ENCODE peak calls at places on chromosomes 1 and 21, in eight cellular contexts. W is mammary epithelial cell, Z is GM23248, T is MM.1S, Y is neural progenitor cell, A is fibroblast of lung, X is endodermal cell, M is K562. F is an unnamed sample.

GRCh38 chr1:151992345-151993083 is 1.1 kb downstream of the S100A10 start:
- DNase-seq in W (peak), Z (peak), T (no peak), Y (peak), A (peak), X (peak), M (peak), F (peak)

GRCh38 chr1:219161371-219161975 is 12.2 kb upstream of the LYPLAL1 start:
- DNase-seq in W (no peak), Z (no peak), T (no peak), Y (no peak), A (peak), X (no peak), M (no peak), F (no peak)

GRCh38 chr1:10561955-10562354 is 87.2 kb downstream of the PEX14 start:
- DNase-seq in W (peak), Z (peak), T (no peak), Y (no peak), A (no peak), X (peak), M (no peak), F (no peak)

GRCh38 chr1:223319373-223319772 is 44.6 kb downstream of the SUSD4 start:
- DNase-seq in W (peak), Z (no peak), T (no peak), Y (no peak), A (no peak), X (no peak), M (no peak), F (no peak)

GRCh38 chr1:152047607-152047953 is 10.8 kb upstream of the S100A11 start:
- DNase-seq in W (peak), Z (peak), T (no peak), Y (no peak), A (no peak), X (no peak), M (peak), F (no peak)

GRCh38 chr1:53163291-53163768 is 20.9 kb upstream of the SLC1A7 start:
- DNase-seq in W (no peak), Z (no peak), T (no peak), Y (no peak), A (no peak), X (peak), M (no peak), F (no peak)

GRCh38 chr1:1225913-1226312 is 5.9 kb downstream of the SDF4 start:
- DNase-seq in W (no peak), Z (no peak), T (no peak), Y (no peak), A (no peak), X (no peak), M (no peak), F (no peak)

GRCh38 chr1:91015794-91016550 is 5.9 kb downstream of the ZNF644 start:
- DNase-seq in W (peak), Z (peak), T (no peak), Y (no peak), A (no peak), X (no peak), M (no peak), F (no peak)

GRCh38 chr1:35573776-35574654 is 901 bp downstream of the TFAP2E start:
- DNase-seq in W (no peak), Z (no peak), T (no peak), Y (peak), A (no peak), X (peak), M (no peak), F (no peak)

GRCh38 chr1:160821627-160822026 is 25.7 kb downstream of the LY9 start:
- DNase-seq in W (no peak), Z (no peak), T (no peak), Y (no peak), A (no peak), X (no peak), M (peak), F (no peak)

GRCh38 chr1:193299038-193299437 is 112.6 kb upstream of the B3GALT2 start:
- DNase-seq in W (no peak), Z (no peak), T (peak), Y (no peak), A (no peak), X (no peak), M (no peak), F (no peak)

GRCh38 chr1:225848044-225848955 is 33.9 kb downstream of the TMEM63A start:
- DNase-seq in W (no peak), Z (peak), T (peak), Y (no peak), A (no peak), X (no peak), M (peak), F (no peak)

GRCh38 chr1:162252209-162252608 is 124.4 kb downstream of the SPATA46 start:
- DNase-seq in W (no peak), Z (no peak), T (no peak), Y (no peak), A (no peak), X (no peak), M (no peak), F (no peak)

GRCh38 chr1:160520999-160521398 is 2.1 kb downstream of the SLAMF6 start:
- DNase-seq in W (no peak), Z (no peak), T (peak), Y (no peak), A (no peak), X (no peak), M (no peak), F (no peak)

GRCh38 chr1:212229654-212230053 is 55.6 kb upstream of the PPP2R5A start:
- DNase-seq in W (peak), Z (peak), T (no peak), Y (no peak), A (no peak), X (no peak), M (peak), F (no peak)

GRCh38 chr21:38790961-38791360 is 14.8 kb upstream of the ETS2 start:
- DNase-seq in W (no peak), Z (no peak), T (no peak), Y (no peak), A (no peak), X (no peak), M (no peak), F (no peak)

GRCh38 chr1:20729155-20729931 is 3.2 kb downstream of the SH2D5 start:
- DNase-seq in W (no peak), Z (no peak), T (no peak), Y (no peak), A (no peak), X (peak), M (no peak), F (no peak)

GRCh38 chr1:150564051-150564991 is 15.1 kb downstream of the MCL1 start:
- DNase-seq in W (no peak), Z (peak), T (peak), Y (no peak), A (peak), X (peak), M (no peak), F (no peak)

GRCh38 chr1:66182551-66183178 is 351.3 kb upstream of the SGIP1 start:
- DNase-seq in W (no peak), Z (peak), T (no peak), Y (peak), A (peak), X (no peak), M (no peak), F (no peak)

GRCh38 chr1:158112994-158113758 is 67.5 kb upstream of the CD1D start:
- DNase-seq in W (no peak), Z (peak), T (peak), Y (peak), A (peak), X (peak), M (no peak), F (peak)

GRCh38 chr1:97668945-97669344 is 251.9 kb downstream of the DPYD start:
- DNase-seq in W (peak), Z (peak), T (peak), Y (no peak), A (peak), X (no peak), M (no peak), F (no peak)

GRCh38 chr1:35899941-35900340 is 16.9 kb downstream of the AGO1 start:
- DNase-seq in W (no peak), Z (no peak), T (no peak), Y (no peak), A (no peak), X (no peak), M (no peak), F (no peak)

GRCh38 chr1:27992271-27992670 is 32.5 kb downstream of the XKR8 start:
- DNase-seq in W (no peak), Z (no peak), T (no peak), Y (no peak), A (no peak), X (no peak), M (no peak), F (no peak)

GRCh38 chr1:2561446-2561845 is 5.3 kb downstream of the TNFRSF14 start:
- DNase-seq in W (no peak), Z (no peak), T (no peak), Y (no peak), A (no peak), X (no peak), M (no peak), F (no peak)

GRCh38 chr1:162822391-162823200 is 32.1 kb downstream of the HSD17B7 start:
- DNase-seq in W (no peak), Z (peak), T (no peak), Y (peak), A (no peak), X (peak), M (no peak), F (no peak)

DNA sequence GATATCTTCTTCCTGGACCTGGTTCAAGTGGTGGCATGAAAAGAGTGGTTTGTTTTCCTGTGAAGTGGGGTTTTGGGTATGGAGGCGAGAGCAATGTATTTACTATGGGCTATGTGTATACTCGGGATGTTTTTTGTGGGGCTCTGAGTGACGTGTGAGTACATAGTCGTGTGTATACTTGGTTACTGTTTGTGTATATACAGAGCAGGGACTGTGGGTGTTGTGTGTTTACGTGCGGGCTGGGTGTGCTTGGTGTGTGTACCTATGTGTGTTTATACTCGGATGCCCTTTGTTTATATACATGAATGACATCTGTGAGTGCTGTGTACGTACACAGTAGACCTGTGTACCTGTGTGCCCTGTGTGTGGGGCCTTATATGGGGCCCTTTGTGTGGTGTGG is 50.0 kb downstream of the YARS1 start:
- DNase-seq in W (no peak), Z (no peak), T (no peak), Y (no peak), A (no peak), X (no peak), M (no peak), F (no peak)
- H3K27ac ChIP-seq in W (no peak), Z (no peak), T (no peak), Y (no peak), A (no peak), X (no peak), M (no peak), F (no peak)

DNA sequence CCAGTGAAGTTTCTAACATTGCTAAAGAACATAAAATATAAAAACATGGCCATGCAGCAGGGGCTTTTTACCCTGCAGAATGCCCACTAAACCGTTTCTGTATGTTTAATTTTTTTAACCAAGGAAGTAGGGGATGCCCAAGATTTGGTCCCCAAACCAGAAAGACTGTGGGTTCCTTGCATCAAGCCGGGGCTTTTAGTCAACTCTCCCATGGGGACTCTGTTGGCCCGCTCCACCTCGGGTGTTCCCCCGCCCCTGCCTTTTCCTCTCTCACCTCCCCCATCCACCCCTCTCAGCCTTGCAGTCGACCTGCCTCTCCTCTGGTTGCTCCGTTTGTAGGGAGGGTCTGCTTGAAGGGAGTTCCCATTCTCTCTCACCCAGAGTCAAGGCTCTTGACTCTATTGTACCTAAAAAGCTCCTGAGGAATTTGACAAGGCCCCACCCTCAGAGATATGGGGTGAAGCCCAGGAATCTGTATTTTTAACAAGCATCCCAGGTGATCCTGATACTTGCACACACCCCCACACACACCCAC is 117.5 kb downstream of the TOMM20 start:
- DNase-seq in W (no peak), Z (no peak), T (no peak), Y (no peak), A (no peak), X (peak), M (no peak), F (no peak)
- H3K9ac ChIP-seq in W (peak), Z (peak), T (peak), Y (no peak), A (no peak), X (no peak), M (no peak), F (no peak)

DNA sequence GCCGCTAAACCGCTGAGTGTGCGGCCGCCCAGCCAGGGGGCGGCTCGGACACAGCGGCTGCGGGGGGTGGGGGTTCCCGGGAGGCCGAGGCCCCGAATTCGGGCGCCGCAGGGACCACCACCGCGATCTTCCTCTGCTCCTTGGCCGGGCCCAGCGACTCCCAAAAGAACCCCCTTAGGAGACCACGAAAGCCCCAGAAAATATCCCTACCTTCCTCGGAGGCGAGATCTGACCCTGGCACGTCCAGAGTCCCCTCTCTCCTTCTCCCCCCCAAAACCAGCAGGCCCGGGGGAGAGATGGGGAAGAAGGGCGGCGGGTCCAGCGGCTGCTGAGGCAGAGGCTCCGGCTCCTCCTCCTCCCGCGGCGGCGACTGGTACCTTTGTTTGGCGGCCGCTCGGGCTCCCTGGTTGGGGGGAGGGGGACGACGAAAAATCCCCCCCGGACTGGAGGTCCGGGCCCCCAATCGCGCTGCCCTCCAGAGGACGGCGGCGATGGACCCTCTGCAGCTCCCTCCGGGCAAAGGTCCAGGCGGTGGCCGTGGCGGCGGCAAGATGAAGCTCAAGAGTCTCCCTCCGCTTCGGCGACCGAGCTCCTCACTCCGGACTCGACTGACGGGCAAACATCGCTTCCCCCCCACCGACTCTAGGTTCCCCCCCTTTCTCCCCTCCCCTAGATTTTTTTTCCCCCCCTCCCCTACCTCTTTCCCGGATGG is at the start of gene ARID4B:
- DNase-seq in W (no peak), Z (peak), T (no peak), Y (peak), A (no peak), X (no peak), M (peak), F (no peak)
- H3K27ac ChIP-seq in W (peak), Z (peak), T (peak), Y (peak), A (peak), X (peak), M (peak), F (peak)

DNA sequence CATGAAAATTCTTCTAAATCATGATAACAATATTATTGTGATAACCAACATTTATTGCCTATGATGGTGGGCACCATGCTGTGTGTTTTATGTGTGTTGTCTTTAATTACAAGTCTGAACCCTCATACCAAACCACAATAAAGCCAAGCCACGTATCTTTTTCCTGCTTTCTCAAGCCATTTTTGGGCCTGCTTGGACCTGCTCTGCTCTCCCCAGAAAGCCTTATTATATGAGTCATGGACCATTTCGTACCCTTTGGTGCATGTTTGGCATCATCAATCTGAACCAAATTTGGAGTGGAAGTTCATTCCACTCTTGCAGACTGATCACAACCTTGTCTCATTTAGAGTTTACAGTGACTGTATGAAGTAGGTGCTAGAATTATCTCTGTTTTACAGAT is 87.3 kb upstream of the CD53 start:
- DNase-seq in W (peak), Z (no peak), T (no peak), Y (no peak), A (no peak), X (no peak), M (no peak), F (no peak)
- H3K9ac ChIP-seq in W (no peak), Z (no peak), T (peak), Y (no peak), A (no peak), X (no peak), M (no peak), F (no peak)

F was measured in colonic mucosa.